ENCODE peak calls at places on chromosomes 11 and 22, in five cellular contexts. W is SW480; B is left lung; N is activated CD8-positive, alpha-beta memory T cell treated with anti-CD3 and anti-CD28 coated beads for 48 hours; C is colonic mucosa. R is an unnamed sample.
A peak's percentile ranks its signal among the peaks of the same experiment; 100 is the strongest.

GRCh38 chr11:67464411-67465189 is 4.5 kb downstream of the TMEM134 start:
- DNase-seq in W (peak; percentile 96), B (peak; percentile 97), N (peak; percentile 86), C (peak; percentile 95), R (peak; percentile 94)

GRCh38 chr11:90208857-90209256 is 14.0 kb downstream of the CHORDC1 start:
- DNase-seq in W (no peak), B (no peak), N (no peak), C (no peak), R (no peak)

GRCh38 chr11:130772266-130773227 is 143.7 kb downstream of the SNX19 start:
- DNase-seq in W (peak; percentile 91), B (no peak), N (no peak), C (peak; percentile 44), R (peak; percentile 19)

GRCh38 chr11:58433638-58434203 is 5.8 kb upstream of the OR5B2 start:
- DNase-seq in W (no peak), B (no peak), N (no peak), C (no peak), R (no peak)

GRCh38 chr11:118592616-118593367 is 14.6 kb upstream of the PHLDB1 start:
- DNase-seq in W (no peak), B (no peak), N (no peak), C (no peak), R (no peak)

GRCh38 chr22:39352301-39352867 is 2.6 kb downstream of the SYNGR1 start:
- DNase-seq in W (no peak), B (no peak), N (no peak), C (no peak), R (no peak)

GRCh38 chr22:35258144-35258988 is 1.1 kb downstream of the HMGXB4 start:
- DNase-seq in W (peak; percentile 5), B (no peak), N (no peak), C (peak; percentile 36), R (peak; percentile 11)

GRCh38 chr22:47205562-47205961 is 443.1 kb downstream of the TBC1D22A start:
- DNase-seq in W (no peak), B (peak; percentile 44), N (no peak), C (no peak), R (no peak)

GRCh38 chr11:31820438-31820818 is 9.3 kb upstream of the PAX6 start:
- DNase-seq in W (no peak), B (peak; percentile 58), N (no peak), C (no peak), R (no peak)

GRCh38 chr22:27207907-27208306 is 550.5 kb downstream of the MIAT start:
- DNase-seq in W (peak; percentile 9), B (no peak), N (no peak), C (no peak), R (no peak)

GRCh38 chr11:68872216-68873003 is 30.7 kb upstream of the CPT1A start:
- DNase-seq in W (no peak), B (no peak), N (no peak), C (no peak), R (no peak)

GRCh38 chr11:10303558-10304363 is 1.1 kb upstream of the ADM start:
- DNase-seq in W (peak; percentile 86), B (peak; percentile 86), N (no peak), C (peak; percentile 71), R (peak; percentile 26)

GRCh38 chr11:82521427-82521826 is 212.2 kb downstream of the FAM181B start:
- DNase-seq in W (no peak), B (no peak), N (no peak), C (no peak), R (peak; percentile 56)

GRCh38 chr11:78138694-78139421 is 568 bp downstream of the ALG8 start:
- DNase-seq in W (peak; percentile 45), B (no peak), N (peak; percentile 32), C (peak; percentile 50), R (no peak)

GRCh38 chr11:46238078-46238966 is 39.1 kb upstream of the CREB3L1 start:
- DNase-seq in W (peak; percentile 57), B (peak; percentile 95), N (peak; percentile 41), C (peak; percentile 63), R (peak; percentile 55)

GRCh38 chr22:39908737-39909136 is 7.9 kb downstream of the GRAP2 start:
- DNase-seq in W (no peak), B (no peak), N (no peak), C (no peak), R (no peak)

GRCh38 chr11:64090811-64091516 is 55.2 kb downstream of the FLRT1 start:
- DNase-seq in W (no peak), B (no peak), N (no peak), C (no peak), R (no peak)

GRCh38 chr11:83068573-83068972 is 3.1 kb downstream of the RAB30 start:
- DNase-seq in W (no peak), B (no peak), N (no peak), C (no peak), R (no peak)

GRCh38 chr11:63738720-63739360 is 29.7 kb downstream of the ZFTA start:
- DNase-seq in W (peak; percentile 77), B (no peak), N (peak; percentile 45), C (peak; percentile 81), R (peak; percentile 85)

GRCh38 chr11:19418221-19418620 is 177.5 kb upstream of the E2F8 start:
- DNase-seq in W (no peak), B (no peak), N (no peak), C (no peak), R (no peak)

GRCh38 chr11:85679581-85679980 is 6.4 kb downstream of the CCDC89 start:
- DNase-seq in W (no peak), B (no peak), N (no peak), C (no peak), R (no peak)

GRCh38 chr11:23611726-23612125 is 751.5 kb upstream of the CCDC179 start:
- DNase-seq in W (no peak), B (peak; percentile 5), N (no peak), C (no peak), R (no peak)

GRCh38 chr22:37300551-37301017 is 18.3 kb downstream of the CYTH4 start:
- DNase-seq in W (no peak), B (peak; percentile 83), N (no peak), C (no peak), R (no peak)

GRCh38 chr22:23181763-23182288 is 1.5 kb downstream of the BCR start:
- DNase-seq in W (no peak), B (peak; percentile 80), N (no peak), C (no peak), R (no peak)

R was measured in body of pancreas.